ENCODE peak calls at places on chromosomes 16 and 17, in nine cellular contexts. F is upper lobe of right lung, O is mucosa of descending colon, I is GM23248, Q is heart right ventricle, W is HAP-1, P is neuronal stem cell, U is tibial artery, C is psoas muscle. T is an unnamed sample.
A peak's percentile ranks its signal among the peaks of the same experiment; 100 is the strongest.

GRCh38 chr17:9370464-9370863 is 205.2 kb downstream of the STX8 start:
- DNase-seq in I (peak; percentile 76), O (no peak), U (no peak), C (no peak), Q (no peak), W (peak; percentile 45), P (no peak), F (no peak), T (no peak)

GRCh38 chr16:88939814-88940195 is 37.2 kb downstream of the CBFA2T3 start:
- DNase-seq in U (no peak), W (no peak), O (no peak), Q (peak; percentile 69), F (no peak), I (no peak), P (no peak), C (no peak), T (no peak)

GRCh38 chr16:19555938-19556778 is 655 bp downstream of the VPS35L start:
- DNase-seq in C (no peak), O (no peak), Q (no peak), W (peak; percentile 93), F (no peak), U (no peak), I (peak; percentile 49), P (peak; percentile 42), T (peak; percentile 85)

GRCh38 chr17:4420692-4421131 is 13.0 kb upstream of the SPNS3 start:
- DNase-seq in W (peak; percentile 75), Q (no peak), F (no peak), O (peak; percentile 71), C (no peak), I (peak; percentile 78), P (peak; percentile 73), U (peak; percentile 46), T (peak; percentile 83)

GRCh38 chr16:20175358-20175757 is 101.7 kb upstream of the GPR139 start:
- DNase-seq in Q (no peak), W (no peak), I (no peak), C (no peak), P (no peak), O (no peak), U (no peak), F (no peak), T (peak; percentile 10)

GRCh38 chr16:83355570-83356218 is 452.1 kb upstream of the HSBP1 start:
- DNase-seq in U (no peak), P (no peak), I (no peak), Q (no peak), O (no peak), F (no peak), C (no peak), W (no peak), T (no peak)

GRCh38 chr17:82333279-82334171 is at the start of gene SECTM1:
- DNase-seq in Q (peak; percentile 59), U (peak; percentile 53), I (peak; percentile 86), F (peak; percentile 78), W (no peak), O (peak; percentile 67), P (no peak), C (peak; percentile 68), T (peak; percentile 89)

GRCh38 chr16:745739-746138 is 4.9 kb upstream of the CIAO3 start:
- DNase-seq in C (no peak), P (no peak), Q (no peak), F (peak; percentile 73), U (no peak), W (peak; percentile 31), O (peak; percentile 41), I (no peak), T (peak; percentile 99)

GRCh38 chr16:82681592-82681991 is 54.8 kb downstream of the CDH13 start:
- DNase-seq in F (no peak), I (no peak), U (no peak), C (no peak), W (no peak), Q (no peak), P (no peak), O (no peak), T (no peak)

GRCh38 chr16:27405546-27406451 is 3.8 kb downstream of the IL21R start:
- DNase-seq in O (no peak), Q (no peak), I (peak; percentile 69), W (no peak), U (no peak), P (no peak), F (no peak), C (no peak), T (peak; percentile 61)

GRCh38 chr16:51012396-51012795 is 138.7 kb downstream of the SALL1 start:
- DNase-seq in W (no peak), I (no peak), C (no peak), U (no peak), O (no peak), Q (no peak), P (no peak), F (no peak), T (no peak)

GRCh38 chr17:61345081-61345480 is 54.6 kb upstream of the TBX2 start:
- DNase-seq in I (no peak), W (no peak), C (no peak), O (no peak), P (no peak), F (no peak), Q (no peak), U (no peak), T (no peak)

GRCh38 chr16:68328151-68328859 is 17.5 kb downstream of the PRMT7 start:
- DNase-seq in I (peak; percentile 93), F (peak; percentile 81), C (peak; percentile 71), U (peak; percentile 78), O (peak; percentile 87), W (peak; percentile 79), P (peak; percentile 76), Q (peak; percentile 64), T (peak; percentile 92)

GRCh38 chr16:15916323-15916722 is 27.9 kb upstream of the CEP20 start:
- DNase-seq in O (no peak), Q (no peak), U (no peak), F (no peak), I (no peak), P (no peak), C (no peak), W (no peak), T (no peak)

GRCh38 chr17:40065041-40065770 is 2.4 kb downstream of the THRA start:
- DNase-seq in C (no peak), I (peak; percentile 38), U (no peak), W (no peak), P (no peak), F (no peak), Q (no peak), O (peak; percentile 43), T (peak; percentile 69)

DNA sequence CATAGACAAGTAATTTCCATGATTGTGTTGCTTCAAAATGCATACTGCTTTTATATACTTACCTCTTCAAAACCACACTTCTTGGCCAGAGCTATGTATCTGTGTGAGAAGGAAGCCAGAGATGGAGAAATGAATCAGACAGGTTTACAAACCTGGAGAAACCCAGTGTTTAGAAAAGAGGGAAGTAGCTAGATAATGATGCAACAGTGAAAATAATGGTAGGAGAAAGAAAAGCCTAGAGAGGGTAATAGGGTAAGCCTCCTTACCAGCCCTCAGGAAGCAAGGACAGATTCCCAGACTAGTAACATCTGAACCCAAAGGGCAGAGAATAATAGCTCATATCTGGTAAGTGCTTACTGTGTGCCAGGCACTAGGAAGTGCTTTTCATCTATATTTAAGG is 250.3 kb upstream of the CDH11 start:
- DNase-seq in W (no peak), P (no peak), Q (no peak), O (no peak), I (no peak), F (no peak), U (no peak), C (no peak), T (no peak)
- H3K36me3 ChIP-seq in W (no peaks in the 10 kb centered on the region), P (no peaks in the 10 kb centered on the region), Q (no peaks in the 10 kb centered on the region), O (no peaks in the 10 kb centered on the region), I (no peaks in the 10 kb centered on the region), F (no peaks in the 10 kb centered on the region), U (no peaks in the 10 kb centered on the region), C (no peaks in the 10 kb centered on the region), T (no peaks in the 10 kb centered on the region)

GRCh38 chr16:85056211-85056748 is 28.7 kb downstream of the KIAA0513 start:
- DNase-seq in P (no peak), O (no peak), Q (no peak), U (peak; percentile 39), W (no peak), I (peak; percentile 46), C (no peak), F (no peak), T (peak; percentile 69)
- H3K4me3 ChIP-seq in P (no peak overlapping the region), O (no peak overlapping the region), Q (peak overlapping the region; percentile 41), U (no peak overlapping the region), W (no peak overlapping the region), I (no peak overlapping the region), C (no peak overlapping the region), F (peak overlapping the region; percentile 25), T (no peak overlapping the region)

GRCh38 chr17:42700890-42701289 is 18.6 kb downstream of the CNTNAP1 start:
- DNase-seq in U (no peak), O (no peak), F (peak; percentile 25), Q (no peak), P (no peak), I (no peak), C (no peak), W (no peak), T (no peak)

GRCh38 chr17:42698736-42699414 is 16.5 kb downstream of the CNTNAP1 start:
- DNase-seq in I (peak; percentile 76), F (peak; percentile 57), U (no peak), P (no peak), O (peak; percentile 17), Q (no peak), W (no peak), C (no peak), T (peak; percentile 55)

GRCh38 chr17:42699415-42699740 is 17.0 kb downstream of the CNTNAP1 start:
- DNase-seq in Q (no peak), F (no peak), U (no peak), W (no peak), P (no peak), I (no peak), C (no peak), O (no peak), T (no peak)

GRCh38 chr17:42704495-42705494 is 22.5 kb downstream of the CNTNAP1 start:
- DNase-seq in C (no peak), P (no peak), Q (no peak), F (peak; percentile 12), W (no peak), I (no peak), U (no peak), O (no peak), T (no peak)

GRCh38 chr17:42702446-42702845 is 20.1 kb downstream of the CNTNAP1 start:
- DNase-seq in U (no peak), W (no peak), F (peak; percentile 32), P (no peak), C (no peak), I (no peak), Q (no peak), O (no peak), T (no peak)
- H3K36me3 ChIP-seq in U (peaks cover 85% of the 10 kb centered on the region), W (peaks cover 80% of the 10 kb centered on the region), F (peaks cover 89% of the 10 kb centered on the region), P (peaks cover 93% of the 10 kb centered on the region), C (peaks cover 85% of the 10 kb centered on the region), I (peaks cover 44% of the 10 kb centered on the region), Q (peaks cover 33% of the 10 kb centered on the region), O (peaks cover 3% of the 10 kb centered on the region), T (peaks cover 22% of the 10 kb centered on the region)

DNA sequence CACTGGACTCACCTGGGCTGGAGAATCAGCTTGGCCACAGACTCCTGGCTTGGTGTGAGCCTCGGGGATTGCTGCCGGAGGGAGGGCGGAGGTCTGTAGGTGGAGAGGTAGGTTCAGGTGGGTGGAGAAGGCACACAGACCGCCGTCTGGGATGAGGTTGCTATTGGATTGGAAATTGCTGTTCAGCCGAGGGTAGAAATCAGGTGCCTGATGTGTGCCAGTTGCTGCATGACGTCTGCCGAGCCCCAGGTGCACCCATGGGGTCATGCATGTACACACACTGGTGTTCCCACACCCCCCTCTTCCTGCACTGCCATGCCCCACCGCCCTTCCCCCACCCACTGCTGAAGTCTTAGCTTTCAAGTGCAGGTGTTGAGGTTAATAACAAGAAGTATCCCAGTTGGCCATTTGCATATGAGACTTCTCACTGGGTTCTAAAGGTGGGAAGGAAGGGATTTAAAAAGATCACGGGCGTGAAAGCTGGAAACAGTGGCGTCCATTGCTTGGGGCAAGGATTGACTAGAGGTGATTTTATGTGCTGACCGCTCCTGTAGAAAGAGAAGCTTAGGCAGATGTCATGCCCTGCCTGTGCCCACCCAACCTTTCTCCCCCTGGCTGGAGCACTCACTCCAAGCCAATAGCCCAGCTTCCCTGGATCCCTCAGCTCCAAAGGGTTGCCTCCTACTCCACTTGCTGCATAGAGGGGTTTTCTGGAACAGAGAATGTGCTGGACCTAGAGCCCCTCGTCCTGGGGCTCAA is 193.6 kb downstream of the CCDC182 start:
- DNase-seq in C (no peak), O (peak; percentile 49), U (no peak), W (no peak), F (no peak), I (no peak), Q (no peak), P (no peak), T (no peak)
- H3K4me3 ChIP-seq in C (no peak overlapping the region), O (no peak overlapping the region), U (no peak overlapping the region), W (no peak overlapping the region), F (no peak overlapping the region), I (no peak overlapping the region), Q (no peak overlapping the region), P (no peak overlapping the region), T (no peak overlapping the region)